ENCODE peak calls at places on chromosome 4, in four cellular contexts. S is T-helper 1 cell, T is dermis blood vessel endothelial cell, G is foreskin fibroblast. N is an unnamed sample.

GRCh38 chr4:80252427-80252826 is 14.0 kb upstream of the FGF5 start:
- DNase-seq in S (no peak), T (no peak), G (no peak), N (no peak)

GRCh38 chr4:100816646-100817045 is 298.8 kb upstream of the EMCN start:
- DNase-seq in S (no peak), T (no peak), G (peak), N (no peak)

GRCh38 chr4:985123-985830 is 1.6 kb upstream of the IDUA start:
- DNase-seq in S (peak), T (no peak), G (peak), N (peak)

GRCh38 chr4:141117935-141118334 is 15.3 kb downstream of the RNF150 start:
- DNase-seq in S (no peak), T (no peak), G (no peak), N (no peak)

GRCh38 chr4:2361366-2362285 is 56.8 kb downstream of the ZFYVE28 start:
- DNase-seq in S (no peak), T (no peak), G (no peak), N (no peak)

GRCh38 chr4:168882650-168883233 is 127.3 kb downstream of the CBR4 start:
- DNase-seq in S (no peak), T (no peak), G (peak), N (peak)

GRCh38 chr4:174538876-174539250 is 16.6 kb upstream of the HPGD start:
- DNase-seq in S (no peak), T (no peak), G (no peak), N (no peak)

GRCh38 chr4:5266991-5267390 is 215.7 kb downstream of the STK32B start:
- DNase-seq in S (no peak), T (no peak), G (no peak), N (no peak)

GRCh38 chr4:66564901-66565648 is 894.8 kb upstream of the EPHA5 start:
- DNase-seq in S (no peak), T (no peak), G (peak), N (peak)

GRCh38 chr4:168522829-168523228 is 26.0 kb downstream of the PALLD start:
- DNase-seq in S (no peak), T (no peak), G (no peak), N (no peak)

GRCh38 chr4:118285931-118286330 is 66.9 kb downstream of the PRSS12 start:
- DNase-seq in S (no peak), T (no peak), G (no peak), N (no peak)

GRCh38 chr4:103895876-103896465 is 176.2 kb upstream of the TACR3 start:
- DNase-seq in S (no peak), T (no peak), G (peak), N (no peak)

GRCh38 chr4:53943345-53944085 is 120.9 kb downstream of the CHIC2 start:
- DNase-seq in S (no peak), T (peak), G (peak), N (peak)

GRCh38 chr4:20248155-20248558 is 3.5 kb upstream of the SLIT2 start:
- DNase-seq in S (no peak), T (peak), G (peak), N (peak)

GRCh38 chr4:123102897-123103489 is 180.6 kb upstream of the NUDT6 start:
- DNase-seq in S (no peak), T (peak), G (peak), N (peak)

GRCh38 chr4:79198886-79199591 is 126.8 kb downstream of the NAA11 start:
- DNase-seq in S (no peak), T (no peak), G (no peak), N (no peak)

GRCh38 chr4:21801661-21802355 is 146.8 kb downstream of the KCNIP4 start:
- DNase-seq in S (no peak), T (peak), G (peak), N (peak)

GRCh38 chr4:72427022-72427421 is 142.0 kb downstream of the ADAMTS3 start:
- DNase-seq in S (no peak), T (no peak), G (no peak), N (no peak)

GRCh38 chr4:17957689-17958088 is 63.9 kb downstream of the LCORL start:
- DNase-seq in S (no peak), T (no peak), G (no peak), N (no peak)

GRCh38 chr4:109614466-109614865 is 54.4 kb downstream of the MCUB start:
- DNase-seq in S (no peak), T (no peak), G (no peak), N (no peak)

GRCh38 chr4:154741877-154742851 is 1.6 kb upstream of the LRAT start:
- DNase-seq in S (no peak), T (no peak), G (peak), N (peak)

GRCh38 chr4:2905544-2905943 is 57.7 kb downstream of the NOP14 start:
- DNase-seq in S (no peak), T (no peak), G (no peak), N (no peak)

GRCh38 chr4:147714575-147715401 is 17.1 kb upstream of the ARHGAP10 start:
- DNase-seq in S (no peak), T (peak), G (peak), N (peak)

GRCh38 chr4:146382194-146382593 is 139.5 kb downstream of the SLC10A7 start:
- DNase-seq in S (no peak), T (no peak), G (no peak), N (no peak)

GRCh38 chr4:71587995-71588394 is 195.9 kb downstream of the GC start:
- DNase-seq in S (no peak), T (no peak), G (no peak), N (no peak)

GRCh38 chr4:17469931-17470674 is 41.8 kb downstream of the QDPR start:
- DNase-seq in S (no peak), T (no peak), G (peak), N (peak)

GRCh38 chr4:24686866-24687672 is 102.7 kb upstream of the DHX15 start:
- DNase-seq in S (no peak), T (peak), G (peak), N (peak)

GRCh38 chr4:96593422-96593821 is 753.5 kb downstream of the PDHA2 start:
- DNase-seq in S (no peak), T (no peak), G (no peak), N (no peak)

GRCh38 chr4:7820031-7820825 is 119.4 kb downstream of the AFAP1 start:
- DNase-seq in S (no peak), T (no peak), G (no peak), N (no peak)

N was measured in fibroblast of pulmonary artery.